ENCODE peak calls at places on chromosomes 13 and 19, in four cellular contexts. One of them, this sample, is unnamed.

GRCh38 chr19:43780706-43781525 is at the start of gene KCNN4:
- DNase-seq in esophagus squamous epithelium: peak
- DNase-seq in cardiac muscle cell: no peak
- DNase-seq in activated T-cell treated with anti-CD3 and anti-CD28 coated beads for 1 hour: peak
- DNase-seq in this sample: no peak

GRCh38 chr13:113122571-113123225 is at the start of gene F10:
- DNase-seq in esophagus squamous epithelium: no peak
- DNase-seq in cardiac muscle cell: peak
- DNase-seq in activated T-cell treated with anti-CD3 and anti-CD28 coated beads for 1 hour: no peak
- DNase-seq in this sample: no peak

GRCh38 chr19:17112700-17113099 is 37.1 kb downstream of the MYO9B start:
- DNase-seq in esophagus squamous epithelium: no peak
- DNase-seq in cardiac muscle cell: no peak
- DNase-seq in activated T-cell treated with anti-CD3 and anti-CD28 coated beads for 1 hour: no peak
- DNase-seq in this sample: no peak

GRCh38 chr19:2282062-2282861 is at the start of gene PEAK3:
- DNase-seq in esophagus squamous epithelium: peak
- DNase-seq in cardiac muscle cell: peak
- DNase-seq in activated T-cell treated with anti-CD3 and anti-CD28 coated beads for 1 hour: no peak
- DNase-seq in this sample: no peak

GRCh38 chr19:49554701-49555181 is 25.6 kb downstream of the NOSIP start:
- DNase-seq in esophagus squamous epithelium: no peak
- DNase-seq in cardiac muscle cell: no peak
- DNase-seq in activated T-cell treated with anti-CD3 and anti-CD28 coated beads for 1 hour: peak
- DNase-seq in this sample: no peak

GRCh38 chr13:31179241-31179640 is 17.5 kb upstream of the HSPH1 start:
- DNase-seq in esophagus squamous epithelium: no peak
- DNase-seq in cardiac muscle cell: no peak
- DNase-seq in activated T-cell treated with anti-CD3 and anti-CD28 coated beads for 1 hour: no peak
- DNase-seq in this sample: no peak

GRCh38 chr19:48735031-48735615 is 5.3 kb downstream of the RASIP1 start:
- DNase-seq in esophagus squamous epithelium: no peak
- DNase-seq in cardiac muscle cell: peak
- DNase-seq in activated T-cell treated with anti-CD3 and anti-CD28 coated beads for 1 hour: no peak
- DNase-seq in this sample: no peak

GRCh38 chr19:1283207-1283916 is 2.3 kb upstream of the EFNA2 start:
- DNase-seq in esophagus squamous epithelium: no peak
- DNase-seq in cardiac muscle cell: no peak
- DNase-seq in activated T-cell treated with anti-CD3 and anti-CD28 coated beads for 1 hour: no peak
- DNase-seq in this sample: no peak

GRCh38 chr19:46080561-46080960 is 39.8 kb upstream of the IGFL4 start:
- DNase-seq in esophagus squamous epithelium: no peak
- DNase-seq in cardiac muscle cell: no peak
- DNase-seq in activated T-cell treated with anti-CD3 and anti-CD28 coated beads for 1 hour: no peak
- DNase-seq in this sample: peak

GRCh38 chr13:112888238-112889111 is 80.5 kb upstream of the MCF2L start:
- DNase-seq in esophagus squamous epithelium: no peak
- DNase-seq in cardiac muscle cell: no peak
- DNase-seq in activated T-cell treated with anti-CD3 and anti-CD28 coated beads for 1 hour: no peak
- DNase-seq in this sample: no peak

GRCh38 chr13:106466691-106467405 is 68.6 kb downstream of the EFNB2 start:
- DNase-seq in esophagus squamous epithelium: no peak
- DNase-seq in cardiac muscle cell: peak
- DNase-seq in activated T-cell treated with anti-CD3 and anti-CD28 coated beads for 1 hour: no peak
- DNase-seq in this sample: no peak

GRCh38 chr13:111043575-111043982 is 71.5 kb upstream of the ARHGEF7 start:
- DNase-seq in esophagus squamous epithelium: no peak
- DNase-seq in cardiac muscle cell: no peak
- DNase-seq in activated T-cell treated with anti-CD3 and anti-CD28 coated beads for 1 hour: no peak
- DNase-seq in this sample: no peak

GRCh38 chr19:38917921-38918491 is 6.0 kb upstream of the CCER2 start:
- DNase-seq in esophagus squamous epithelium: no peak
- DNase-seq in cardiac muscle cell: peak
- DNase-seq in activated T-cell treated with anti-CD3 and anti-CD28 coated beads for 1 hour: no peak
- DNase-seq in this sample: no peak

GRCh38 chr13:43815204-43815603 is 28.4 kb upstream of the ENOX1 start:
- DNase-seq in esophagus squamous epithelium: no peak
- DNase-seq in cardiac muscle cell: peak
- DNase-seq in activated T-cell treated with anti-CD3 and anti-CD28 coated beads for 1 hour: no peak
- DNase-seq in this sample: no peak

GRCh38 chr13:97364827-97365226 is 69.1 kb upstream of the RAP2A start:
- DNase-seq in esophagus squamous epithelium: no peak
- DNase-seq in cardiac muscle cell: no peak
- DNase-seq in activated T-cell treated with anti-CD3 and anti-CD28 coated beads for 1 hour: no peak
- DNase-seq in this sample: no peak

GRCh38 chr13:113126265-113127150 is 3.9 kb downstream of the F10 start:
- DNase-seq in esophagus squamous epithelium: no peak
- DNase-seq in cardiac muscle cell: no peak
- DNase-seq in activated T-cell treated with anti-CD3 and anti-CD28 coated beads for 1 hour: no peak
- DNase-seq in this sample: no peak